ENCODE peak calls at places on chromosome 20, in four cellular contexts. One of them, this sample, is unnamed.
A peak's percentile ranks its signal among the peaks of the same experiment; 100 is the strongest.

GRCh38 chr20:34571753-34572152 is 13.2 kb downstream of the MAP1LC3A start:
- DNase-seq in heart left ventricle: no peak
- DNase-seq in cardiac muscle cell: no peak
- DNase-seq in CD4-positive, alpha-beta T cell: no peak
- DNase-seq in this sample: no peak

GRCh38 chr20:22106308-22106938 is 401.0 kb downstream of the PAX1 start:
- DNase-seq in cardiac muscle cell: no peak
- DNase-seq in CD4-positive, alpha-beta T cell: no peak
- DNase-seq in heart left ventricle: no peak
- DNase-seq in this sample: no peak

GRCh38 chr20:56769971-56770570 is 141.0 kb downstream of the TFAP2C start:
- DNase-seq in heart left ventricle: no peak
- DNase-seq in CD4-positive, alpha-beta T cell: no peak
- DNase-seq in cardiac muscle cell: no peak
- DNase-seq in this sample: no peak

GRCh38 chr20:13173201-13173600 is 47.9 kb upstream of the ISM1 start:
- DNase-seq in CD4-positive, alpha-beta T cell: no peak
- DNase-seq in heart left ventricle: no peak
- DNase-seq in cardiac muscle cell: no peak
- DNase-seq in this sample: no peak

GRCh38 chr20:62895539-62895938 is 30.8 kb downstream of the DIDO1 start:
- DNase-seq in cardiac muscle cell: no peak
- DNase-seq in CD4-positive, alpha-beta T cell: no peak
- DNase-seq in heart left ventricle: no peak
- DNase-seq in this sample: no peak

GRCh38 chr20:2297352-2297717 is 1.5 kb downstream of the TGM3 start:
- DNase-seq in cardiac muscle cell: no peak
- DNase-seq in heart left ventricle: no peak
- DNase-seq in CD4-positive, alpha-beta T cell: no peak
- DNase-seq in this sample: peak; percentile 41

GRCh38 chr20:31496761-31497295 is 17.4 kb upstream of the HM13 start:
- DNase-seq in cardiac muscle cell: peak; percentile 77
- DNase-seq in heart left ventricle: peak; percentile 87
- DNase-seq in CD4-positive, alpha-beta T cell: no peak
- DNase-seq in this sample: peak; percentile 92

GRCh38 chr20:48828734-48829460 is 1.1 kb upstream of the PREX1 start:
- DNase-seq in cardiac muscle cell: no peak
- DNase-seq in CD4-positive, alpha-beta T cell: no peak
- DNase-seq in heart left ventricle: no peak
- DNase-seq in this sample: no peak

GRCh38 chr20:11919046-11919445 is 1.4 kb downstream of the BTBD3 start:
- DNase-seq in heart left ventricle: peak; percentile 71
- DNase-seq in CD4-positive, alpha-beta T cell: no peak
- DNase-seq in cardiac muscle cell: peak; percentile 36
- DNase-seq in this sample: no peak

GRCh38 chr20:18307301-18307700 is 19.0 kb downstream of the ZNF133 start:
- DNase-seq in heart left ventricle: no peak
- DNase-seq in CD4-positive, alpha-beta T cell: no peak
- DNase-seq in cardiac muscle cell: no peak
- DNase-seq in this sample: no peak

GRCh38 chr20:18428490-18429173 is 38.2 kb downstream of the DZANK1 start:
- DNase-seq in cardiac muscle cell: peak; percentile 72
- DNase-seq in heart left ventricle: peak; percentile 27
- DNase-seq in CD4-positive, alpha-beta T cell: no peak
- DNase-seq in this sample: no peak

GRCh38 chr20:47792021-47792618 is 6.8 kb upstream of the SULF2 start:
- DNase-seq in CD4-positive, alpha-beta T cell: no peak
- DNase-seq in heart left ventricle: peak; percentile 83
- DNase-seq in cardiac muscle cell: peak; percentile 99
- DNase-seq in this sample: peak; percentile 96

GRCh38 chr20:10250902-10251301 is 32.3 kb downstream of the SNAP25 start:
- DNase-seq in heart left ventricle: no peak
- DNase-seq in CD4-positive, alpha-beta T cell: no peak
- DNase-seq in cardiac muscle cell: no peak
- DNase-seq in this sample: no peak

GRCh38 chr20:57524511-57525176 is at the start of gene CTCFL:
- DNase-seq in CD4-positive, alpha-beta T cell: no peak
- DNase-seq in cardiac muscle cell: no peak
- DNase-seq in heart left ventricle: no peak
- DNase-seq in this sample: peak; percentile 50

GRCh38 chr20:40769677-40770285 is 80.7 kb upstream of the MAFB start:
- DNase-seq in CD4-positive, alpha-beta T cell: no peak
- DNase-seq in heart left ventricle: no peak
- DNase-seq in cardiac muscle cell: no peak
- DNase-seq in this sample: no peak

GRCh38 chr20:63099426-63100267 is 92.9 kb upstream of the BHLHE23 start:
- DNase-seq in cardiac muscle cell: no peak
- DNase-seq in heart left ventricle: peak; percentile 12
- DNase-seq in CD4-positive, alpha-beta T cell: no peak
- DNase-seq in this sample: peak; percentile 55

GRCh38 chr20:17916365-17916996 is 52.1 kb downstream of the SNX5 start:
- DNase-seq in CD4-positive, alpha-beta T cell: no peak
- DNase-seq in cardiac muscle cell: no peak
- DNase-seq in heart left ventricle: no peak
- DNase-seq in this sample: no peak

GRCh38 chr20:63044204-63044600 is 37.4 kb upstream of the BHLHE23 start:
- DNase-seq in CD4-positive, alpha-beta T cell: no peak
- DNase-seq in heart left ventricle: peak; percentile 6
- DNase-seq in cardiac muscle cell: no peak
- DNase-seq in this sample: no peak

GRCh38 chr20:44858959-44859358 is 26.5 kb upstream of the YWHAB start:
- DNase-seq in cardiac muscle cell: peak; percentile 10
- DNase-seq in CD4-positive, alpha-beta T cell: no peak
- DNase-seq in heart left ventricle: no peak
- DNase-seq in this sample: no peak

GRCh38 chr20:44862286-44862685 is 23.2 kb upstream of the YWHAB start:
- DNase-seq in cardiac muscle cell: no peak
- DNase-seq in CD4-positive, alpha-beta T cell: no peak
- DNase-seq in heart left ventricle: no peak
- DNase-seq in this sample: no peak

GRCh38 chr20:44861547-44862006 is 23.9 kb upstream of the YWHAB start:
- DNase-seq in cardiac muscle cell: peak; percentile 60
- DNase-seq in heart left ventricle: peak; percentile 32
- DNase-seq in CD4-positive, alpha-beta T cell: no peak
- DNase-seq in this sample: peak; percentile 88

GRCh38 chr20:44866703-44867335 is 18.7 kb upstream of the YWHAB start:
- DNase-seq in heart left ventricle: no peak
- DNase-seq in cardiac muscle cell: no peak
- DNase-seq in CD4-positive, alpha-beta T cell: no peak
- DNase-seq in this sample: no peak

DNA sequence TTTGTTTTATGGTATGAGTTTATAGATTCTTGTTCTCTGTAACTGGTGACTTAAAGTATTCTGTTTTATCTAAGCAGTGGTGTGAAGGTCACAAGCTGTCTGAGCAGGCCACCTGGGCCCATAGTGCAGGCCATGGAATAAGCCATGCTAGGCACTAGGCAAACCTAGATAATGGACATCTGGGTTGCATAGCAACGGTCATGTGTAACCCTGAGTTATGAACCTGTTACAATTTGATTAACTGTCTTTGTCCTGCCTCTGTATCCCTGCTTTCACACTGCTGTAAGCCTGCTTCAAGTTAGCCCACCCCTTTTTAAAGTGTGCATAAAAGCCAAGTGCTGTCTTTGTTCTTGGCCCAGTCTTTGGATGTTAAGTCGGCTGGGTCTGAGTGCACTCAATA is 21.8 kb upstream of the YWHAB start:
- DNase-seq in CD4-positive, alpha-beta T cell: no peak
- DNase-seq in heart left ventricle: no peak
- DNase-seq in cardiac muscle cell: peak; percentile 18
- DNase-seq in this sample: no peak
- H3K27ac ChIP-seq in CD4-positive, alpha-beta T cell: no peak overlapping the region
- H3K27ac ChIP-seq in heart left ventricle: no peak overlapping the region
- H3K27ac ChIP-seq in cardiac muscle cell: no peak overlapping the region
- H3K27ac ChIP-seq in this sample: peak overlapping the region; percentile 83

DNA sequence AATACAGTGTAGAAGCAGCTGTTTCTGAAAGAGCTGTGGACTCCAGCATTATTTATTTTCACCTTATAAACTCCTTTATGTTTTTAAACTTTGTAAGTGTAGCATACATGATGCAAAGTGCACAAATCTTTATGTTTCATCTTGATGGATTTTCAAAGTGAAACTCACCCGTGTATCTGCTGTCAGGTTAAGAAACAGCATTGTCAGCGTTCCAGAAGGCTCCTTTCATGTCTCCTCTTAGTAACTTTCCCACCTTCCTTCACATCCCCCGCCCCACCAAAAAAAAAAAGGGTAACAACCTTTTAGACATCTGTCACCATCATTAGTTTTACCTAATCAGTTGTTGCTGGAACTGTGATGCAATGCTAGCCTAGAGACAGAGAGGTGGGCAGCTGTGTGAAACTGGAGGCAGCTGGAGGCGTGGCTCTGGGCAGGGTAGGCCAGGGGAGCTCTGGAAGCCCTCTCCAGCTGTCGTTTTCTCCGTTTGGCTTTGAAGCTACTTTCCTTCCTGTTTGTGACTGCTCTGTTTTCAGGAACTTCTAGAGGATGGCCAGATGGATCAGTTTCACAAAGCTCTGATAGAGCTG is 7.2 kb downstream of the ACTR5 start:
- DNase-seq in CD4-positive, alpha-beta T cell: no peak
- DNase-seq in cardiac muscle cell: no peak
- DNase-seq in heart left ventricle: no peak
- DNase-seq in this sample: no peak
- H3K27ac ChIP-seq in CD4-positive, alpha-beta T cell: no peak overlapping the region
- H3K27ac ChIP-seq in cardiac muscle cell: no peak overlapping the region
- H3K27ac ChIP-seq in heart left ventricle: no peak overlapping the region
- H3K27ac ChIP-seq in this sample: no peak overlapping the region

GRCh38 chr20:14566505-14566904 is 229.1 kb upstream of the FLRT3 start:
- DNase-seq in heart left ventricle: no peak
- DNase-seq in CD4-positive, alpha-beta T cell: no peak
- DNase-seq in cardiac muscle cell: peak; percentile 1
- DNase-seq in this sample: no peak

GRCh38 chr20:14569631-14570030 is 232.2 kb upstream of the FLRT3 start:
- DNase-seq in cardiac muscle cell: no peak
- DNase-seq in heart left ventricle: no peak
- DNase-seq in CD4-positive, alpha-beta T cell: no peak
- DNase-seq in this sample: no peak

GRCh38 chr20:14562976-14563375 is 225.6 kb upstream of the FLRT3 start:
- DNase-seq in heart left ventricle: no peak
- DNase-seq in CD4-positive, alpha-beta T cell: no peak
- DNase-seq in cardiac muscle cell: no peak
- DNase-seq in this sample: no peak

GRCh38 chr20:14568701-14569100 is 231.3 kb upstream of the FLRT3 start:
- DNase-seq in heart left ventricle: no peak
- DNase-seq in CD4-positive, alpha-beta T cell: no peak
- DNase-seq in cardiac muscle cell: no peak
- DNase-seq in this sample: no peak

DNA sequence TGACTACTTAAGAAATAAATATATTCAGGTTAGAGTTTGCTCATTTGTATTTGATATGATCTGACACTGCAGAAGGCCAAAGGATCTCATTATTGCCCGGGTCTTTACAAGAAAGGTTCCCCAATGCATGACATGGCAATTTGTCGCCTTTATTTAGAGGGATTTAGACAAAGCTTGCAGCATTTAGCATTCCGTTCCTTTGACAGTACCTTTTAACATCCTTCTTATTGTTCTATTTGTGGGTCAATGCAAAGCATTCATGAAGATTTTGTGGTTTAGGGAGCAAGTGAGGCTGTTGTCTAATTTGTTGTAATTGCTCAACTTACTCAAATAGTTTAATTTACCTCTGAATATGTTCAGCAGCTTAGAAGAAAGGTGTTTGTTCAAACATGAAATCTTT is 230.8 kb upstream of the FLRT3 start:
- DNase-seq in CD4-positive, alpha-beta T cell: no peak
- DNase-seq in heart left ventricle: no peak
- DNase-seq in cardiac muscle cell: no peak
- DNase-seq in this sample: no peak
- H3K27ac ChIP-seq in CD4-positive, alpha-beta T cell: no peak overlapping the region
- H3K27ac ChIP-seq in heart left ventricle: no peak overlapping the region
- H3K27ac ChIP-seq in cardiac muscle cell: no peak overlapping the region
- H3K27ac ChIP-seq in this sample: no peak overlapping the region

GRCh38 chr20:44637490-44638372 is 13.8 kb downstream of the ADA start:
- DNase-seq in cardiac muscle cell: peak; percentile 14
- DNase-seq in CD4-positive, alpha-beta T cell: no peak
- DNase-seq in heart left ventricle: peak; percentile 94
- DNase-seq in this sample: peak; percentile 86
- H3K27ac ChIP-seq in cardiac muscle cell: no peak overlapping the region
- H3K27ac ChIP-seq in CD4-positive, alpha-beta T cell: no peak overlapping the region
- H3K27ac ChIP-seq in heart left ventricle: peak overlapping the region; percentile 75
- H3K27ac ChIP-seq in this sample: no peak overlapping the region

This sample was measured in tibial artery.